ENCODE peak calls at places on chromosomes 7 and 10, in eight cellular contexts. D, L, E, Z, H, K, A and W are unnamed samples.

GRCh38 chr7:29866490-29866930 is 60.2 kb downstream of the WIPF3 start:
- DNase-seq in A (peak; percentile 39), L (no peak), E (no peak), Z (no peak), H (no peak), K (no peak), D (no peak), W (no peak)

GRCh38 chr10:31580646-31581045 is 261.6 kb downstream of the ZEB1 start:
- DNase-seq in Z (no peak), D (no peak), A (no peak), K (no peak), E (no peak), H (no peak), L (no peak), W (no peak)

GRCh38 chr7:30970074-30970473 is 6.3 kb downstream of the GHRHR start:
- DNase-seq in A (no peak), D (no peak), H (no peak), Z (no peak), K (no peak), L (no peak), E (no peak), W (no peak)

GRCh38 chr10:123858039-123858740 is 33.4 kb downstream of the CPXM2 start:
- DNase-seq in L (no peak), A (no peak), K (no peak), H (peak; percentile 43), Z (no peak), E (no peak), D (no peak), W (no peak)

GRCh38 chr10:60728056-60728455 is 50.2 kb upstream of the CDK1 start:
- DNase-seq in K (no peak), D (no peak), L (no peak), Z (no peak), E (no peak), A (no peak), H (peak; percentile 12), W (no peak)

GRCh38 chr7:5838771-5839170 is 41.8 kb upstream of the OCM start:
- DNase-seq in H (no peak), D (no peak), A (no peak), E (no peak), Z (no peak), K (no peak), L (no peak), W (no peak)

GRCh38 chr10:102133373-102134195 is 744 bp downstream of the PPRC1 start:
- DNase-seq in K (no peak), H (peak; percentile 87), D (peak; percentile 60), Z (no peak), E (peak; percentile 90), L (peak; percentile 58), A (peak; percentile 82), W (no peak)

GRCh38 chr7:34759477-34760125 is 101.6 kb downstream of the NPSR1 start:
- DNase-seq in E (peak; percentile 26), Z (no peak), L (no peak), D (no peak), A (no peak), H (peak; percentile 5), K (no peak), W (no peak)

GRCh38 chr10:102639527-102639926 is 4.8 kb upstream of the TRIM8 start:
- DNase-seq in L (no peak), E (no peak), K (no peak), A (no peak), H (no peak), Z (no peak), D (no peak), W (no peak)

GRCh38 chr7:44288811-44289340 is 36.5 kb downstream of the CAMK2B start:
- DNase-seq in E (no peak), A (peak; percentile 8), K (no peak), L (no peak), H (no peak), D (no peak), Z (no peak), W (peak; percentile 37)

GRCh38 chr7:151982806-151983205 is 26.6 kb downstream of the GALNTL5 start:
- DNase-seq in Z (no peak), A (no peak), E (no peak), H (no peak), K (no peak), L (no peak), D (no peak), W (no peak)

GRCh38 chr7:75957021-75957736 is 37.2 kb downstream of the TMEM120A start:
- DNase-seq in D (no peak), K (no peak), L (no peak), E (no peak), Z (no peak), H (no peak), A (no peak), W (no peak)

GRCh38 chr10:113431807-113432206 is 121.0 kb upstream of the HABP2 start:
- DNase-seq in H (no peak), A (no peak), L (no peak), D (no peak), E (no peak), K (no peak), Z (no peak), W (no peak)

GRCh38 chr10:69242844-69243212 is 22.7 kb downstream of the HKDC1 start:
- DNase-seq in K (no peak), L (no peak), A (no peak), D (no peak), Z (no peak), H (no peak), E (no peak), W (no peak)

GRCh38 chr10:91289295-91289694 is 68.8 kb downstream of the PCGF5 start:
- DNase-seq in E (no peak), L (no peak), K (no peak), D (no peak), H (no peak), Z (no peak), A (no peak), W (no peak)